ENCODE peak calls at places on chromosomes 7 and 10, in seven cellular contexts. A is left ventricle myocardium inferior; B is MM.1S; E is lower lobe of right lung; P is NCI-H446; Y is T47D; R is CD8-positive, alpha-beta memory T cell. N is an unnamed sample.

GRCh38 chr10:103888113-103888841 is 29.7 kb downstream of the STN1 start:
- DNase-seq in A (peak), R (no peak), B (peak), Y (peak), E (no peak), P (peak), N (no peak)

GRCh38 chr7:87060288-87060537 is 759 bp upstream of the ELAPOR2 start:
- DNase-seq in B (no peak), A (no peak), E (no peak), Y (no peak), R (no peak), P (peak), N (no peak)

GRCh38 chr10:3445688-3446087 is 273.1 kb upstream of the PITRM1 start:
- DNase-seq in B (no peak), A (no peak), P (no peak), Y (no peak), R (no peak), E (no peak), N (no peak)

GRCh38 chr7:6167587-6168154 is 104.8 kb downstream of the CYTH3 start:
- DNase-seq in P (no peak), B (no peak), R (no peak), E (no peak), A (no peak), Y (no peak), N (no peak)

GRCh38 chr7:66125052-66125694 is 10.5 kb downstream of the CRCP start:
- DNase-seq in Y (no peak), A (no peak), P (no peak), R (no peak), E (no peak), B (no peak), N (no peak)

GRCh38 chr10:84194424-84195043 is at the start of gene CDHR1:
- DNase-seq in Y (no peak), A (peak), B (peak), P (no peak), E (no peak), R (peak), N (no peak)

GRCh38 chr10:45152726-45153125 is 152.0 kb downstream of the ZNF22 start:
- DNase-seq in E (no peak), A (no peak), P (no peak), B (no peak), Y (no peak), R (no peak), N (no peak)

GRCh38 chr7:39566056-39566921 is at the start of gene YAE1:
- DNase-seq in Y (peak), E (peak), P (peak), B (peak), R (peak), A (peak), N (peak)

GRCh38 chr7:15853832-15854470 is 167.5 kb upstream of the MEOX2 start:
- DNase-seq in B (no peak), A (no peak), R (no peak), P (no peak), Y (no peak), E (no peak), N (no peak)